ENCODE peak calls at places on chromosomes 11 and 22, in seven cellular contexts. L, M, Q, A, S, H and V are unnamed samples.

GRCh38 chr22:45946805-45947600 is 30.0 kb downstream of the WNT7B start:
- DNase-seq in H (no peak), S (no peak), A (no peak), M (no peak), Q (no peak), L (no peak), V (peak)

GRCh38 chr11:112425121-112425520 is 164.5 kb upstream of the PLET1 start:
- DNase-seq in Q (no peak), H (no peak), L (no peak), A (no peak), S (no peak), M (no peak), V (no peak)

GRCh38 chr22:49847751-49848689 is 5.6 kb upstream of the ZBED4 start:
- DNase-seq in A (no peak), M (no peak), Q (peak), H (peak), L (no peak), S (no peak), V (no peak)

GRCh38 chr11:75949023-75949672 is 134.1 kb downstream of the UVRAG start:
- DNase-seq in H (no peak), Q (no peak), S (no peak), L (no peak), A (peak), M (no peak), V (no peak)

GRCh38 chr11:2778630-2779498 is 79.1 kb upstream of the KCNQ1OT1 start:
- DNase-seq in M (no peak), L (peak), Q (peak), S (no peak), H (peak), A (peak), V (peak)

GRCh38 chr11:4523666-4524065 is 21.3 kb upstream of the OR52M1 start:
- DNase-seq in M (no peak), S (peak), A (no peak), Q (no peak), H (no peak), L (no peak), V (no peak)

GRCh38 chr11:133809525-133810178 is 35.7 kb downstream of the SPATA19 start:
- DNase-seq in L (peak), H (no peak), M (no peak), A (peak), Q (peak), S (peak), V (peak)

GRCh38 chr11:125433454-125434121 is 62.5 kb downstream of the FEZ1 start:
- DNase-seq in M (no peak), S (peak), H (peak), L (peak), A (peak), Q (peak), V (peak)

GRCh38 chr11:116109228-116109627 is 605.0 kb upstream of the CADM1 start:
- DNase-seq in M (no peak), S (no peak), A (no peak), L (no peak), Q (peak), H (no peak), V (no peak)

GRCh38 chr11:9692696-9693095 is 28.8 kb downstream of the SWAP70 start:
- DNase-seq in A (peak), Q (no peak), S (no peak), H (no peak), L (no peak), M (no peak), V (no peak)

GRCh38 chr11:68269414-68270081 is 2.2 kb downstream of the C11orf24 start:
- DNase-seq in L (peak), H (no peak), A (no peak), M (no peak), Q (no peak), S (no peak), V (no peak)

GRCh38 chr11:45204761-45205160 is 58.3 kb downstream of the PRDM11 start:
- DNase-seq in M (no peak), H (peak), A (no peak), Q (peak), S (no peak), L (no peak), V (peak)

GRCh38 chr11:7590529-7590928 is 76.7 kb downstream of the PPFIBP2 start:
- DNase-seq in A (no peak), L (no peak), Q (no peak), M (no peak), H (no peak), S (no peak), V (no peak)

GRCh38 chr11:76160856-76161255 is 45.4 kb downstream of the WNT11 start:
- DNase-seq in H (no peak), S (no peak), L (no peak), M (no peak), A (no peak), Q (no peak), V (no peak)

GRCh38 chr22:42881982-42882656 is 25.0 kb upstream of the ARFGAP3 start:
- DNase-seq in S (no peak), Q (peak), M (no peak), L (no peak), H (no peak), A (no peak), V (no peak)

GRCh38 chr11:64356498-64357411 is 2.2 kb upstream of the RPS6KA4 start:
- DNase-seq in A (peak), S (peak), M (no peak), H (peak), L (peak), Q (peak), V (peak)

GRCh38 chr11:100297516-100297915 is 389.6 kb upstream of the ARHGAP42 start:
- DNase-seq in L (no peak), M (no peak), A (no peak), S (no peak), H (no peak), Q (no peak), V (no peak)

GRCh38 chr11:30774451-30774850 is 188.3 kb upstream of the MPPED2 start:
- DNase-seq in M (no peak), Q (peak), A (no peak), S (no peak), H (peak), L (no peak), V (no peak)

GRCh38 chr11:296976-297665 is 2.2 kb downstream of the IFITM5 start:
- DNase-seq in L (peak), Q (peak), A (no peak), H (no peak), S (no peak), M (no peak), V (no peak)

GRCh38 chr11:118522571-118523072 is 4.7 kb upstream of the TTC36 start:
- DNase-seq in Q (peak), A (peak), S (peak), H (peak), L (peak), M (no peak), V (peak)

GRCh38 chr11:64092119-64092760 is 56.5 kb downstream of the FLRT1 start:
- DNase-seq in M (no peak), S (no peak), H (no peak), L (no peak), A (no peak), Q (no peak), V (no peak)

GRCh38 chr11:68983816-68984215 is 3.0 kb upstream of the MRGPRD start:
- DNase-seq in A (no peak), M (no peak), S (no peak), H (no peak), Q (no peak), L (peak), V (no peak)

GRCh38 chr22:27990451-27990840 is 71.4 kb upstream of the PITPNB start:
- DNase-seq in Q (no peak), H (no peak), M (no peak), L (no peak), S (no peak), A (no peak), V (no peak)

GRCh38 chr22:26574001-26574723 is 15.8 kb downstream of the TPST2 start:
- DNase-seq in L (no peak), A (no peak), S (no peak), M (no peak), H (no peak), Q (no peak), V (no peak)

GRCh38 chr11:19881185-19881584 is 168.5 kb downstream of the NAV2 start:
- DNase-seq in S (no peak), L (no peak), H (no peak), Q (no peak), A (peak), M (no peak), V (no peak)

GRCh38 chr11:105862736-105863367 is 159.2 kb downstream of the MSANTD4 start:
- DNase-seq in H (peak), L (no peak), S (peak), A (peak), M (no peak), Q (no peak), V (peak)

GRCh38 chr11:9639985-9640384 is 23.9 kb upstream of the SWAP70 start:
- DNase-seq in M (no peak), A (no peak), H (no peak), S (no peak), Q (peak), L (no peak), V (no peak)

GRCh38 chr11:59759900-59760299 is 4.7 kb downstream of the STX3 start:
- DNase-seq in H (no peak), A (no peak), M (no peak), Q (no peak), S (no peak), L (no peak), V (peak)

GRCh38 chr11:6850526-6850925 is 5.0 kb downstream of the OR10A5 start:
- DNase-seq in S (no peak), H (no peak), A (no peak), L (no peak), Q (no peak), M (no peak), V (no peak)

GRCh38 chr22:31091106-31091975 is 10.2 kb downstream of the SMTN start:
- DNase-seq in Q (peak), M (no peak), A (no peak), H (no peak), L (no peak), S (no peak), V (no peak)

GRCh38 chr11:9039194-9039593 is 35.4 kb upstream of the NRIP3 start:
- DNase-seq in S (no peak), Q (no peak), H (no peak), A (no peak), L (no peak), M (no peak), V (no peak)

GRCh38 chr22:19879651-19879995 is 24.9 kb upstream of the GNB1L start:
- DNase-seq in M (no peak), Q (peak), S (no peak), A (no peak), L (peak), H (no peak), V (no peak)

GRCh38 chr22:25334091-25334490 is 114.7 kb downstream of the CRYBB2 start:
- DNase-seq in L (no peak), H (peak), Q (peak), M (no peak), S (peak), A (peak), V (peak)

GRCh38 chr11:134275534-134276395 is at the start of gene GLB1L3:
- DNase-seq in Q (peak), A (peak), H (peak), L (peak), S (no peak), M (peak), V (peak)

GRCh38 chr22:27397948-27398330 is 403.6 kb downstream of the MN1 start:
- DNase-seq in S (no peak), M (no peak), L (no peak), Q (no peak), H (no peak), A (no peak), V (no peak)

GRCh38 chr22:17264321-17265052 is 45.3 kb upstream of the ADA2 start:
- DNase-seq in L (no peak), A (peak), M (no peak), S (peak), Q (peak), H (peak), V (peak)

GRCh38 chr11:126313826-126314225 is 10.0 kb downstream of the DCPS start:
- DNase-seq in M (no peak), Q (peak), H (no peak), S (no peak), L (no peak), A (no peak), V (no peak)

GRCh38 chr11:17775035-17775348 is 40.4 kb downstream of the KCNC1 start:
- DNase-seq in H (no peak), A (no peak), L (no peak), M (no peak), Q (no peak), S (no peak), V (no peak)